ENCODE peak calls at places on chromosomes 2 and 18, in seven cellular contexts. Z, G, B, D, V, J and S are unnamed samples.

GRCh38 chr18:62715829-62716678 is 713 bp downstream of the PHLPP1 start:
- DNase-seq in Z (peak), G (peak), B (peak), D (no peak), V (no peak), J (peak), S (peak)

GRCh38 chr18:26702023-26702422 is 153.7 kb upstream of the KCTD1 start:
- DNase-seq in Z (no peak), G (no peak), B (no peak), D (no peak), V (no peak), J (no peak), S (no peak)

GRCh38 chr2:213246665-213247281 is 37.5 kb upstream of the SPAG16 start:
- DNase-seq in Z (no peak), G (peak), B (no peak), D (no peak), V (no peak), J (no peak), S (no peak)

GRCh38 chr2:231709981-231710750 is 1.8 kb downstream of the PTMA start:
- DNase-seq in Z (peak), G (peak), B (no peak), D (no peak), V (peak), J (peak), S (peak)

GRCh38 chr18:75638597-75639467 is 211.3 kb upstream of the SMIM21 start:
- DNase-seq in Z (no peak), G (peak), B (no peak), D (no peak), V (no peak), J (peak), S (no peak)

GRCh38 chr2:86769838-86770237 is 20.9 kb downstream of the CD8A start:
- DNase-seq in Z (no peak), G (no peak), B (no peak), D (no peak), V (no peak), J (no peak), S (no peak)

GRCh38 chr2:144086965-144087364 is 433.0 kb downstream of the ZEB2 start:
- DNase-seq in Z (no peak), G (no peak), B (no peak), D (no peak), V (no peak), J (no peak), S (no peak)

GRCh38 chr2:189363559-189363958 is 77.7 kb upstream of the WDR75 start:
- DNase-seq in Z (peak), G (no peak), B (no peak), D (no peak), V (no peak), J (no peak), S (no peak)

GRCh38 chr2:77512521-77512920 is 9.7 kb downstream of the LRRTM4 start:
- DNase-seq in Z (no peak), G (no peak), B (no peak), D (no peak), V (no peak), J (no peak), S (no peak)

GRCh38 chr2:54079331-54079730 is 36.1 kb upstream of the ACYP2 start:
- DNase-seq in Z (no peak), G (no peak), B (no peak), D (no peak), V (no peak), J (no peak), S (no peak)

GRCh38 chr18:73626221-73626620 is 521.4 kb downstream of the FBXO15 start:
- DNase-seq in Z (no peak), G (no peak), B (no peak), D (no peak), V (no peak), J (no peak), S (no peak)

GRCh38 chr2:168086805-168087204 is 160.6 kb downstream of the STK39 start:
- DNase-seq in Z (no peak), G (no peak), B (no peak), D (no peak), V (no peak), J (no peak), S (no peak)

GRCh38 chr2:224442092-224442999 is 40.4 kb upstream of the FAM124B start:
- DNase-seq in Z (no peak), G (no peak), B (no peak), D (no peak), V (no peak), J (peak), S (no peak)

GRCh38 chr2:177921726-177922125 is 150.9 kb downstream of the PDE11A start:
- DNase-seq in Z (no peak), G (no peak), B (no peak), D (no peak), V (no peak), J (no peak), S (no peak)

GRCh38 chr18:54389143-54389505 is 31.4 kb downstream of the C18orf54 start:
- DNase-seq in Z (no peak), G (no peak), B (no peak), D (no peak), V (no peak), J (no peak), S (no peak)

GRCh38 chr2:38997784-38998183 is 108.1 kb downstream of the ARHGEF33 start:
- DNase-seq in Z (peak), G (peak), B (no peak), D (no peak), V (no peak), J (no peak), S (no peak)

GRCh38 chr2:170310876-170311502 is 133.0 kb downstream of the MYO3B start:
- DNase-seq in Z (no peak), G (no peak), B (no peak), D (no peak), V (peak), J (no peak), S (no peak)

GRCh38 chr18:28153485-28154065 is 23.4 kb downstream of the CDH2 start:
- DNase-seq in Z (no peak), G (no peak), B (no peak), D (no peak), V (no peak), J (no peak), S (no peak)

GRCh38 chr2:159506764-159507406 is 109.5 kb downstream of the BAZ2B start:
- DNase-seq in Z (no peak), G (no peak), B (no peak), D (no peak), V (no peak), J (no peak), S (no peak)

GRCh38 chr2:226354434-226354833 is 445.2 kb downstream of the IRS1 start:
- DNase-seq in Z (no peak), G (no peak), B (no peak), D (no peak), V (no peak), J (no peak), S (no peak)

GRCh38 chr2:86078801-86079545 is 26.7 kb downstream of the POLR1A start:
- DNase-seq in Z (no peak), G (peak), B (no peak), D (no peak), V (no peak), J (no peak), S (peak)

GRCh38 chr2:40400336-40400953 is 51.4 kb downstream of the SLC8A1 start:
- DNase-seq in Z (no peak), G (no peak), B (no peak), D (no peak), V (no peak), J (no peak), S (no peak)

GRCh38 chr18:22210331-22210754 is 41.0 kb downstream of the GATA6 start:
- DNase-seq in Z (no peak), G (peak), B (no peak), D (no peak), V (no peak), J (no peak), S (no peak)

GRCh38 chr2:241052677-241053360 is 49.3 kb downstream of the MTERF4 start:
- DNase-seq in Z (no peak), G (no peak), B (peak), D (no peak), V (no peak), J (peak), S (peak)

GRCh38 chr2:135530313-135531230 is at the start of gene ZRANB3:
- DNase-seq in Z (peak), G (peak), B (peak), D (peak), V (peak), J (peak), S (peak)

GRCh38 chr2:177783835-177784448 is 288.6 kb downstream of the PDE11A start:
- DNase-seq in Z (no peak), G (no peak), B (no peak), D (no peak), V (peak), J (no peak), S (no peak)

GRCh38 chr18:59672125-59672769 is 25.0 kb downstream of the CCBE1 start:
- DNase-seq in Z (no peak), G (peak), B (no peak), D (no peak), V (no peak), J (no peak), S (no peak)

GRCh38 chr2:12169060-12169406 is 422.6 kb downstream of the LPIN1 start:
- DNase-seq in Z (no peak), G (peak), B (no peak), D (no peak), V (no peak), J (no peak), S (peak)

GRCh38 chr2:99640568-99641215 is 150.9 kb upstream of the REV1 start:
- DNase-seq in Z (no peak), G (no peak), B (no peak), D (no peak), V (no peak), J (no peak), S (no peak)

GRCh38 chr18:27143580-27144287 is 41.4 kb downstream of the CHST9 start:
- DNase-seq in Z (no peak), G (peak), B (no peak), D (no peak), V (no peak), J (peak), S (no peak)

GRCh38 chr2:127183771-127184170 is 36.3 kb downstream of the CYP27C1 start:
- DNase-seq in Z (no peak), G (no peak), B (no peak), D (no peak), V (no peak), J (no peak), S (no peak)

GRCh38 chr2:181457121-181457740 is at the start of gene ITGA4:
- DNase-seq in Z (peak), G (peak), B (peak), D (peak), V (peak), J (peak), S (peak)

GRCh38 chr2:88067598-88067997 is at the start of gene SMYD1:
- DNase-seq in Z (no peak), G (no peak), B (no peak), D (no peak), V (no peak), J (no peak), S (peak)

GRCh38 chr2:12017499-12018185 is 271.2 kb downstream of the LPIN1 start:
- DNase-seq in Z (no peak), G (no peak), B (no peak), D (no peak), V (no peak), J (no peak), S (no peak)

GRCh38 chr2:188721231-188721630 is 252.9 kb upstream of the COL3A1 start:
- DNase-seq in Z (no peak), G (no peak), B (no peak), D (no peak), V (no peak), J (no peak), S (no peak)

GRCh38 chr2:208584387-208584965 is 177.9 kb downstream of the PTH2R start:
- DNase-seq in Z (no peak), G (no peak), B (no peak), D (no peak), V (no peak), J (no peak), S (no peak)

GRCh38 chr18:58174285-58174684 is 130.3 kb downstream of the NEDD4L start:
- DNase-seq in Z (no peak), G (no peak), B (peak), D (no peak), V (no peak), J (no peak), S (no peak)

GRCh38 chr2:55097462-55098410 is 47.5 kb upstream of the RTN4 start:
- DNase-seq in Z (no peak), G (peak), B (no peak), D (no peak), V (no peak), J (no peak), S (no peak)

GRCh38 chr2:42522035-42522434 is 28.3 kb upstream of the KCNG3 start:
- DNase-seq in Z (no peak), G (no peak), B (no peak), D (no peak), V (no peak), J (no peak), S (no peak)

DNA sequence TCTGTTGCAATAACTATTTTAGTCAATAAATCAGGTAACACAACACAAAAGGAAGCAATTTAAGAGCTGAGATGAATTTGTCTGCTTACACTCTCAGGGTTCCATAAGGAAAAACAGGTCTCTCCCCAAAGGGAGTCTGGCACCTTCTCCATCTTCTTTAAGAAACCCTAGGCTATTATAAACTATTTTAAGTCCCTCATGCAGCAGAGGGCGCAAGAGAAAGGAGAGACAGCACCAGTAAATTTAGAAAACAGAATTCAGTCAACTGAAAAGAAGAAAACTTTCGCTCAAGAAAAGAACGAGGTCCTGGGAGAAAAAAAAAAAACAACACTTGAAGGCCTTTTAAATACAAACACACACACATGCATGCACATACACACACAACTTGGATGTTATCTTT is 19.1 kb downstream of the SULT1C4 start:
- DNase-seq in Z (no peak), G (no peak), B (no peak), D (no peak), V (no peak), J (no peak), S (no peak)
- TF ChIP-seq CTCF in Z (no peak), G (no peak), B (no peak), D (no peak), V (peak), J (no peak), S (no peak)

DNA sequence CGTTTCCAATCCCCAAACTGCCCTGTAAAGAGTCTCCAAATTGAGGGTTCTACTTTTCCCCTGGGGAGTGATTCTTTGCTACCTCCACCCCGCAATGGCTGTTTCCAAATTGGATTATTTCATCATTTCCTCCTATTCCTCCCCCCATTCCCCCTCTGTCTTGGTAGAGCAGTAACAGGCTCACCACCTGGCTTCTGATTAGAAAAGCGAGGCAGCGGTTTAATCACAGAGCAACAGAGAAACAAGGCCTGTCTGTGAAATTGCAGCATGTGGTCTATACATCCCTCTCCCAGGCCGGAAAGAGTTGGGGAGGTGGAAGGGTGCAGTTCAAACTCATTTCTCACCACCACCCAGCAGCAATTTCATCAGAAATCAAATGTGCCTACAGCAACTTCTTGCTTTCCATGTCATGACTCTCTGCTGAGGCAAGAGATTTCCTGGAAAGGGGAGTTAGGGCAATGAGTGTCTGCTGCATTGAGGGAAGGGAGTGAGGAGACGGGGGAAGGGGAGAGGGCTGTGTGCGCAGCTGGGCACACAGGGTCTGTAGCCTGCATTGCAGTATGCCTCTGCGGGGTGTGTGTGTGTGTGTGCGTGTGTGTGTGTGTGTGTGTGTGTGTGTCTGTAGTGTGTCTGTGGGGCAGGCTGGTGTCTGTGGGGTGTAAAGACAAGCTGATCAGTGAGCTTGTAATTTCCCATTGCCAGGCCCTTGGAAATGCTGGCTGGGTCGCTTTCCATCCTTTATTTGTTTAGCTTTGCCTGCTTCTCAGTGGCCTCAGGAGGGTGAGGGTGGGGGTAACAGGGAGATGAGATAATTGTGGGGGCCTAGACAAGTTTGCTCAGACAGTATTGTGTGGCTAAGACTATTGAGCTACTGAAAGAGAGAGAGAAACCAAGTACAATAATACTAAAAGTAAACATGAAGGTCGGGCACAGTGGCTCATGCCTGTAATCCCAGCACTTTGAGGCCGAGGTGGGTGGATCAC is 13.5 kb upstream of the IGFBP2 start:
- DNase-seq in Z (no peak), G (no peak), B (no peak), D (no peak), V (no peak), J (no peak), S (no peak)
- TF ChIP-seq POLR2A in Z (no peak), G (no peak), B (no peak), D (no peak), V (no peak), J (no peak), S (no peak)

DNA sequence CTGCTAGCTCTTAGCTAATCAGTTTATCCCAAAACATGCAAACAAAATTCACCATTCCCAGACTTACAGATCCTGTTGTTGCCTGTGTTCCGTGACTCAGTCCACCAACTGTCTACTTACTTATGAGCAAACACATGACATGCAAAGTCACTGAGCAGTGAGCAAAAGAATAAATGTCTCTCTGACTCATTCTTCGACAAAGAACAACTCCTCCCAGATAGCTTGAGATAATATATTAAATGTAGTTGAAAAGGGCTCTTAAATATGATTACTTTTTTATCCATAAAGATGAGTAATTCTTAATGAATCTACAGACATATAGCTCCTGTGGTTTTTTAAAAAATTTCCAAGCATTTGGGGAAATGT is 9.0 kb upstream of the CREG2 start:
- DNase-seq in Z (peak), G (no peak), B (no peak), D (no peak), V (no peak), J (no peak), S (no peak)
- H3K27ac ChIP-seq in Z (peak), G (no peak), B (no peak), D (peak), V (no peak), J (no peak), S (no peak)

DNA sequence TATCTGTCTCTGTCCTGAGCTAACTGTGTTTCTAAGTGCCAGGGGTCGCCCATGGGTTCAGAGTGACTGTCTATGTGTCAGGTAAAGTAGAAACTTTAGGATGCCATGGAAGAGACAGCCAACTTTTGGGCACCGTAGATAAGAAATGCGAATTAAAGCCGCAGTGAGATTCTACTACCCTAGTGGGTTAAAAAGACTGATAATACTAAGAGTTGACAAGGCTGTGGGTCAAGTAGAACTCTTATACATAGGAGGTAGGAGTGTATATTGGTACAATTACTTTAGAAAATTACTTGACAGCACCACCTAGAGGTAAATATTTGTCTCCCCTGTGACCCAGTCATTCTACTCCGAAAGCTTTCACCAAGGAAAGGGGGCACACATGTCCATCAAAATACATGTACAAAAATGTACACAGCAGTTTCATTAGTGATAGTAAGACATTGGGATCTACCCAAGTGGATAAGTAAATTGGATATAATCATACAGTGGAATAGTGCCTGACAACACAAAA is 371.3 kb downstream of the SLC4A3 start:
- DNase-seq in Z (no peak), G (no peak), B (no peak), D (no peak), V (no peak), J (no peak), S (no peak)
- TF ChIP-seq CTCF in Z (no peak), G (no peak), B (no peak), D (no peak), V (no peak), J (no peak), S (no peak)

DNA sequence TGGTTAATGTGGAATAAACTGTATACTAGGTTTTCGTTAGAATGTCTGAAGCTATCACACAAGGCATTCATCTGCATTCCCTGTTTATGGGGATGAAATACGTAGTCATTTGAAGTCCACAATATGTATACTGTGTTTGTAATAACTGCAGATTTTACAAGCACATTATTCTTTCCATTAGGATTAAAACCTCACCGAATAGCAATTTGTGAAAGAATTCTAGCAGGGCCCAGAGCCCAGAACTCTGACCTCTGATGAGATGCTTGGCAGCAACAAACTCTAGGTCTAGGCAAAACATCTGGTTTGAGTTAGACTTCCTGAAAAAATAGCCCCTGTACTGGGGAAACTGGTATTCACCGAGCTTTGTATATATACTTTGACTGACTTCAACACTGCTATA is 158.2 kb downstream of the SRBD1 start:
- DNase-seq in Z (no peak), G (no peak), B (no peak), D (no peak), V (no peak), J (peak), S (no peak)
- TF ChIP-seq POLR2A in Z (no peak), G (no peak), B (no peak), D (no peak), V (no peak), J (no peak), S (no peak)

GRCh38 chr2:71559080-71559827 is 105.9 kb downstream of the DYSF start:
- DNase-seq in Z (no peak), G (no peak), B (no peak), D (no peak), V (no peak), J (peak), S (no peak)
- H3K27ac ChIP-seq in Z (peak), G (no peak), B (no peak), D (no peak), V (no peak), J (no peak), S (no peak)

GRCh38 chr2:238289574-238289973 is 1.2 kb upstream of the PER2 start:
- DNase-seq in Z (no peak), G (no peak), B (no peak), D (no peak), V (no peak), J (no peak), S (no peak)

GRCh38 chr2:238288650-238289573 is 502 bp upstream of the PER2 start:
- DNase-seq in Z (peak), G (peak), B (peak), D (peak), V (peak), J (peak), S (peak)

GRCh38 chr2:238286987-238287386 is 1.4 kb downstream of the PER2 start:
- DNase-seq in Z (no peak), G (peak), B (no peak), D (no peak), V (no peak), J (no peak), S (peak)

GRCh38 chr2:238286551-238286950 is 1.9 kb downstream of the PER2 start:
- DNase-seq in Z (no peak), G (peak), B (peak), D (no peak), V (no peak), J (no peak), S (peak)

GRCh38 chr2:238287702-238288649 is at the start of gene PER2:
- DNase-seq in Z (peak), G (peak), B (no peak), D (peak), V (no peak), J (peak), S (peak)
- TF ChIP-seq CTCF in Z (peak), G (no peak), B (no peak), D (no peak), V (peak), J (peak), S (no peak)